ENCODE peak calls at places on chromosome 9, in five cellular contexts. S is AG10803, H is NB4, J is NT2/D1, V is endodermal cell. T is an unnamed sample.

GRCh38 chr9:100714372-100715099 is 136.7 kb downstream of the CAVIN4 start:
- DNase-seq in J (peak), H (peak), V (peak), S (peak), T (peak)

GRCh38 chr9:94720846-94721549 is 5.5 kb upstream of the AOPEP start:
- DNase-seq in H (no peak), V (no peak), J (no peak), S (no peak), T (no peak)

GRCh38 chr9:134637241-134637640 is 4.4 kb upstream of the COL5A1 start:
- DNase-seq in J (no peak), V (no peak), S (no peak), H (no peak), T (no peak)

GRCh38 chr9:21402387-21403247 is 6.3 kb upstream of the IFNA8 start:
- DNase-seq in J (no peak), S (no peak), H (no peak), V (peak), T (peak)

GRCh38 chr9:13715430-13715829 is 435.9 kb upstream of the MPDZ start:
- DNase-seq in J (no peak), H (no peak), V (no peak), S (no peak), T (no peak)

GRCh38 chr9:99127372-99128132 is 22.6 kb downstream of the TGFBR1 start:
- DNase-seq in V (no peak), H (no peak), S (peak), J (no peak), T (no peak)

GRCh38 chr9:124381073-124381945 is 33.9 kb downstream of the PSMB7 start:
- DNase-seq in S (peak), H (peak), V (no peak), J (no peak), T (no peak)

GRCh38 chr9:970310-971002 is 6.0 kb upstream of the DMRT3 start:
- DNase-seq in V (peak), J (no peak), H (no peak), S (no peak), T (peak)

GRCh38 chr9:6229604-6230003 is 14.0 kb downstream of the IL33 start:
- DNase-seq in V (no peak), H (no peak), J (no peak), S (no peak), T (no peak)

GRCh38 chr9:78899006-78899405 is 602.1 kb downstream of the PSAT1 start:
- DNase-seq in V (no peak), H (no peak), J (no peak), S (no peak), T (no peak)

GRCh38 chr9:36011379-36011778 is 25.3 kb upstream of the RECK start:
- DNase-seq in V (no peak), J (no peak), S (no peak), H (no peak), T (no peak)

GRCh38 chr9:111148390-111148993 is 110.2 kb upstream of the LPAR1 start:
- DNase-seq in J (no peak), H (peak), S (peak), V (no peak), T (no peak)

GRCh38 chr9:73118898-73119554 is 32.6 kb upstream of the ANXA1 start:
- DNase-seq in H (no peak), S (peak), J (no peak), V (no peak), T (no peak)

GRCh38 chr9:134994926-134995791 is 77.4 kb upstream of the FCN1 start:
- DNase-seq in V (no peak), S (no peak), H (no peak), J (no peak), T (no peak)

DNA sequence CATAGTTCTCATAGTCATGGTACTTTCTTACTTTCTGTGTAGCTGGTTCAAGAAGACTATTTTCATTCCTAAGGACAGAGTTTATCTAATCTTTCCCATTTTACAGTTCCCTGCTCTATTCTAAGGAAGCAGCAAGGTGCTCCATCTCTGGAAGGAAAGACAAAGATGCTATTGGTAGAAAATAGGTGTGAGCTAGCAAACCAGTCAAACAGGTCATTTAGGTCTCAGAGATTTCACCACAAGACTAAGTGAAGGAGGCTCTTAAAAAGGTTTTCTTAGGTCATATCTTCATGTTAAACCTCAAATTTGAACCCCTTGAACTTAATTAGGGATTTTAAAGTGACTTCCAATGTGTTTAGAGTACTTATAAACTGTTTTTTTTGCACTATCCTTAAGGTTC is 62.6 kb downstream of the ADAMTSL1 start:
- DNase-seq in S (no peak), H (no peak), V (no peak), J (no peak), T (no peak)
- H3K4me3 ChIP-seq in S (no peak), H (no peak), V (no peak), J (no peak), T (no peak)

DNA sequence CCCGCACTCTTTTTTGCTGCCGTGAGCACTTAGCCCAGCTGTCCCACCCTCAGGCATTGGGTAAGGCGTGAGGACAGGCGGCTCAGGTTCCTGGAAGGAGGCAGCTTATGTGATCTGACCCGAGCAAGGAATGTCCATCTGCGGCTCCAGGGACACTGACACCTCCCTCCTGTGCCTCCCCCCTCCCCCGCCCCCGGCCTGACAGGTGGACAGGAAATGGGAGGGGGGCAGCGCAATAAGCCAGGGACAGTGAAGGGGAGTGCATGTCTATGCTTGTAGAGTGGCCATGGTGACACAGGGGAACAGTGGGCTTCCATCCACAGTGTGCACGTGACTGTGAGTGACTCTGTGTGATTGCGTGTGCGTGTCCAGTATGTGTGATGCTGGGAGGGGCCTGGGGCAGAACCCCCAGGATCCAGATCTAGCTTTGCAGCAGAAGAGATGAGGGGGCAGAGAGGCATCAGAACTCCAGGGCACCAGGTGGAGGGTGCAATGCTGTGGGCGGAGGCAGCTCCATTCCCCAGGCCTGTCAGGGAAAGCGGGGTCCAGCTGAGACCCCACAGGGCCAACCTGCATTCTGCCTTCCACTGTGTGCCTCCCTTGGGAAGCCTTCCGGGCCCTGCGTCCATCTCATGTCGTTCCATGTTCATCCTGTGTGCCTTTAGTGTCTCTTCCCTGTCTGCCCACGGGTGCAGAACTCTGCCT is 30.5 kb downstream of the CNTFR start:
- DNase-seq in V (no peak), S (no peak), H (no peak), J (no peak), T (peak)
- H3K4me3 ChIP-seq in V (no peak), S (no peak), H (no peak), J (no peak), T (no peak)

GRCh38 chr9:68501159-68501506 is 39.5 kb downstream of the TMEM252 start:
- DNase-seq in H (no peak), V (no peak), J (no peak), S (no peak), T (no peak)
- H3K4me3 ChIP-seq in H (no peak), V (no peak), J (no peak), S (no peak), T (no peak)

GRCh38 chr9:131235480-131235851 is 40.8 kb downstream of the FAM78A start:
- DNase-seq in J (no peak), S (no peak), V (peak), H (no peak), T (no peak)
- H3K4me3 ChIP-seq in J (no peak), S (no peak), V (no peak), H (no peak), T (no peak)

DNA sequence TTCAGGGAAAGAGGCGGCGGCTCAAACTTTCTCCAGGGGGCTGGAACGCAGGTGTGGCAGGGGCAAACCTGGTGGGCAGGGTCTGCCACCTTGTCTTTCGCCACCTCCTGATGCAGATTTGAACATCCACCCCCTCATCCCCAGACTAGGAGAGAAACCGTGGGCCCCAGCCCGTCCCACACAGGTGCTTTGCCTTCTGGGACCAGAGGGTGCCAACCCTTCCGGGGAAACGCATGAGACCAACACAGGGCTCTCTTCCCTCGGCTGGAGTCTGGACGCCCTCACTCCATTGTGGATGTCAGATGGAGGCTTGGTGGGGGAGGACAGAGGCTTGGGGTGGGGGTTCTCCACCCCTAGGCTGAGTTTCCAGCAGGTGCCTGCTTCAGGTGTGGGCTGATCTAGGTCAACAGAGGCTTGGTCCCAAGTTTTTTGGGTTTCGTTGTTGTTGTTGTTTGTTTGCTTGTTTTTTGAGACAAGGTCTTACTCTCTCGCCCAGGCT is 9.6 kb downstream of the C9orf50 start:
- DNase-seq in S (no peak), V (no peak), H (no peak), J (no peak), T (no peak)
- H3K4me3 ChIP-seq in S (peak), V (no peak), H (no peak), J (no peak), T (no peak)